ENCODE peak calls at places on chromosomes 7 and 10, in five cellular contexts. Z is upper lobe of left lung, U is ascending aorta, V is testis, N is colonic mucosa. M is an unnamed sample. For H3K4me1, the result is how much of the 10 kb centered on the place peaks cover.

GRCh38 chr10:86674912-86675311 is 6.6 kb downstream of the LDB3 start:
- DNase-seq in Z (no peak), U (no peak), V (no peak), N (no peak), M (no peak)

GRCh38 chr10:49667991-49668390 is 11.5 kb upstream of the C10orf53 start:
- DNase-seq in Z (no peak), U (no peak), V (no peak), N (no peak), M (no peak)

GRCh38 chr10:52864459-52865106 is 92.0 kb upstream of the MBL2 start:
- DNase-seq in Z (no peak), U (no peak), V (peak), N (no peak), M (no peak)

GRCh38 chr10:103660364-103661197 is 167.1 kb downstream of the NEURL1 start:
- DNase-seq in Z (peak), U (no peak), V (peak), N (no peak), M (no peak)

GRCh38 chr10:14449293-14449815 is 118.6 kb upstream of the FRMD4A start:
- DNase-seq in Z (no peak), U (no peak), V (no peak), N (no peak), M (no peak)

GRCh38 chr7:140478361-140479061 is 794 bp downstream of the MKRN1 start:
- DNase-seq in Z (no peak), U (no peak), V (peak), N (peak), M (peak)

GRCh38 chr10:14587540-14588083 is 187.1 kb downstream of the FAM107B start:
- DNase-seq in Z (no peak), U (no peak), V (no peak), N (no peak), M (no peak)

GRCh38 chr7:113812881-113813280 is 105.9 kb downstream of the PPP1R3A start:
- DNase-seq in Z (no peak), U (no peak), V (no peak), N (no peak), M (no peak)

GRCh38 chr7:129829677-129830631 is 122.8 kb downstream of the UBE2H start:
- DNase-seq in Z (no peak), U (no peak), V (peak), N (peak), M (peak)

GRCh38 chr10:102090772-102091171 is 25.6 kb downstream of the HPS6 start:
- DNase-seq in Z (no peak), U (no peak), V (no peak), N (no peak), M (no peak)

GRCh38 chr10:12238821-12239220 is 42.8 kb downstream of the CDC123 start:
- DNase-seq in Z (no peak), U (no peak), V (no peak), N (no peak), M (no peak)

GRCh38 chr7:50730459-50731400 is 52.0 kb downstream of the GRB10 start:
- DNase-seq in Z (no peak), U (no peak), V (no peak), N (no peak), M (no peak)

GRCh38 chr7:151081170-151082101 is 827 bp upstream of the FASTK start:
- DNase-seq in Z (peak), U (no peak), V (no peak), N (peak), M (no peak)

GRCh38 chr7:151207315-151207714 is 3.0 kb downstream of the H2BK1 start:
- DNase-seq in Z (no peak), U (no peak), V (no peak), N (no peak), M (no peak)

GRCh38 chr7:18978108-18978495 is 139.3 kb downstream of the TWIST1 start:
- DNase-seq in Z (no peak), U (no peak), V (no peak), N (no peak), M (no peak)

GRCh38 chr10:68330852-68331454 is 911 bp upstream of the HNRNPH3 start:
- DNase-seq in Z (no peak), U (no peak), V (peak), N (peak), M (peak)

GRCh38 chr10:97733256-97733655 is 3.7 kb upstream of the ZFYVE27 start:
- DNase-seq in Z (no peak), U (no peak), V (no peak), N (no peak), M (no peak)

GRCh38 chr7:120353171-120353570 is 80.2 kb downstream of the KCND2 start:
- DNase-seq in Z (no peak), U (no peak), V (no peak), N (no peak), M (no peak)

GRCh38 chr7:86534641-86535040 is 109.1 kb upstream of the GRM3 start:
- DNase-seq in Z (no peak), U (no peak), V (no peak), N (no peak), M (no peak)

GRCh38 chr10:29969255-29970011 is 90.0 kb downstream of the JCAD start:
- DNase-seq in Z (peak), U (no peak), V (no peak), N (no peak), M (no peak)

GRCh38 chr7:22607180-22607579 is 107.2 kb upstream of the STEAP1B start:
- DNase-seq in Z (no peak), U (no peak), V (no peak), N (no peak), M (no peak)

GRCh38 chr10:132469197-132469942 is 68.2 kb upstream of the INPP5A start:
- DNase-seq in Z (peak), U (no peak), V (no peak), N (no peak), M (no peak)

GRCh38 chr10:60737242-60737641 is 41.0 kb upstream of the CDK1 start:
- DNase-seq in Z (no peak), U (no peak), V (no peak), N (no peak), M (no peak)

GRCh38 chr7:32670105-32670504 is 174.8 kb downstream of the AVL9 start:
- DNase-seq in Z (no peak), U (no peak), V (no peak), N (peak), M (no peak)

GRCh38 chr7:4134631-4135030 is 547.5 kb upstream of the FOXK1 start:
- DNase-seq in Z (no peak), U (no peak), V (no peak), N (no peak), M (no peak)

GRCh38 chr10:33377658-33378025 is 43.2 kb upstream of the NRP1 start:
- DNase-seq in Z (no peak), U (no peak), V (no peak), N (no peak), M (no peak)

GRCh38 chr10:44733743-44734488 is 177.2 kb upstream of the TMEM72 start:
- DNase-seq in Z (no peak), U (no peak), V (no peak), N (no peak), M (no peak)

GRCh38 chr7:47327698-47328391 is 254.1 kb downstream of the TNS3 start:
- DNase-seq in Z (peak), U (peak), V (peak), N (peak), M (peak)

GRCh38 chr10:71852335-71852937 is 1.4 kb upstream of the PSAP start:
- DNase-seq in Z (no peak), U (peak), V (no peak), N (peak), M (no peak)

GRCh38 chr10:117743517-117743916 is 201.0 kb downstream of the EMX2 start:
- DNase-seq in Z (no peak), U (no peak), V (no peak), N (no peak), M (no peak)

GRCh38 chr7:23474098-23474828 is 4.0 kb upstream of the IGF2BP3 start:
- DNase-seq in Z (peak), U (no peak), V (peak), N (peak), M (no peak)

GRCh38 chr7:91351374-91351773 is 87.1 kb downstream of the FZD1 start:
- DNase-seq in Z (no peak), U (no peak), V (no peak), N (no peak), M (no peak)

GRCh38 chr7:45920543-45921380 is at the start of gene IGFBP3:
- DNase-seq in Z (peak), U (no peak), V (peak), N (no peak), M (no peak)

GRCh38 chr10:80453392-80453714 is 757 bp upstream of the TSPAN14 start:
- DNase-seq in Z (no peak), U (no peak), V (no peak), N (no peak), M (no peak)
- H3K4me1 ChIP-seq in Z (half or more), U (under half), V (under half), N (under half), M (under half)

GRCh38 chr10:101063548-101064414 is 2.0 kb downstream of the KAZALD1 start:
- DNase-seq in Z (peak), U (no peak), V (no peak), N (no peak), M (no peak)
- H3K4me3 ChIP-seq in Z (no peak), U (no peak), V (no peak), N (no peak), M (no peak)

GRCh38 chr10:122525788-122526187 is 34.8 kb upstream of the DMBT1 start:
- DNase-seq in Z (no peak), U (no peak), V (no peak), N (peak), M (no peak)
- TF ChIP-seq CTCF in Z (peak), U (peak), V (no peak), N (peak), M (peak)

DNA sequence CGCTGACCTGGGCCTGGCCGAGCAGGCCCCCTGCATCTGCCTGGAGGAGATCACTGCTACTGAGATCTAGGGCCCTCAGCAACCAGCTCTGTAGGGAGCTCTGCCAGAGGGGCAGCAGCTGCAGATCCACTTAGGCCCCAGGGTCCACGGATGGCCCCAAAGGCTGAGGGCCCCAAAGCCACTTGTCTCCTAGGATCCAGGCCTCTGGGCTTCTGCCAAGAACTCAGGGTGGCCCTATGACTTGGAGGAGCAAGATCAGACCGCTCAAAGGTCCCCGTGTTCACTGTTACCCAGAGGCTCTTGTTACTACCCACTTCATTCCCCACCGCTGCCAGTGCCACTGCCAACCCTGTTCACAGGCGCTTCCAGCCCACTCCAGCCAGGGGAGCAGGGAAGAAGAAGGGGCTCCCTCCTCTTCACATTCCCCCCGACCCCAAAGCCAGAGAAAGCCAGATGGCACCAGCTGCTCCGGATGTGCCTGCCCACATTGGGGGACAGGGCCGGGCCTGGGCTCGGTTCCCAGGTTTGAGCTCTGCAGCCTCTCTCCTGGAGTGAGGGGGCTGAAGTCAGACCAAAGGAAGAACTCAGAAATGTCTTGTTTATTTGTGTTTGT is 7.6 kb downstream of the LZTS2 start:
- DNase-seq in Z (no peak), U (no peak), V (no peak), N (no peak), M (no peak)
- H3K4me1 ChIP-seq in Z (under half), U (under half), V (under half), N (under half), M (under half)

GRCh38 chr7:99380032-99380822 is 5.7 kb downstream of the ARPC1B start:
- DNase-seq in Z (no peak), U (no peak), V (peak), N (peak), M (no peak)
- H3K4me3 ChIP-seq in Z (peak), U (no peak), V (no peak), N (peak), M (peak)

DNA sequence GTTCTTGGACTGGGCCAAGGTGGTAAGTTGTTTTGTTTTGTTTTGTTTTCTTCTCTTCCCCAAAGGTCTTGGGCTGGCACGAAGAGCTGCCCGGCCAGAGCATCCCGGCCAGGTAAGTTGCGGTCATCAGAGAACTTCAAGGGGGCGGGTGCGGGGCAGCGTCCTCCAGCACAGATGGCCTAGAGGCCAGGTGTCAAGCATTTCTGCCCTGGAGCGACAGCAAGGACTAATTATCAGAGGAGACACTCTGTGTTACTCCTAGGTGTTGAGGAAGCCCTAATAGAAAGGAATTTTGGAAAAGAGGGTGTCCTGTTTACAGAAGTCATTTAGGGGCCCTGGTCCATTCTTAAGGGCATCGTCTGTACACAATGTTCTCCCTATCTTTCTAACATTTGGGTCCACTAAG is 1.2 kb downstream of the ITGB8 start:
- DNase-seq in Z (no peak), U (no peak), V (peak), N (peak), M (no peak)
- TF ChIP-seq CTCF in Z (no peak), U (no peak), V (no peak), N (no peak), M (no peak)

GRCh38 chr7:130899071-130899451 is 165.1 kb upstream of the KLF14 start:
- DNase-seq in Z (no peak), U (no peak), V (no peak), N (no peak), M (no peak)

GRCh38 chr7:130897515-130898419 is 163.8 kb upstream of the KLF14 start:
- DNase-seq in Z (peak), U (no peak), V (no peak), N (no peak), M (no peak)

GRCh38 chr7:130901209-130901783 is 167.3 kb upstream of the KLF14 start:
- DNase-seq in Z (no peak), U (no peak), V (peak), N (peak), M (peak)

GRCh38 chr7:130900471-130901076 is 166.6 kb upstream of the KLF14 start:
- DNase-seq in Z (no peak), U (no peak), V (no peak), N (no peak), M (no peak)

GRCh38 chr7:130899638-130900401 is 165.8 kb upstream of the KLF14 start:
- DNase-seq in Z (no peak), U (no peak), V (no peak), N (peak), M (no peak)
- H3K4me1 ChIP-seq in Z (half or more), U (half or more), V (half or more), N (under half), M (half or more)

M was measured in breast epithelium.